ENCODE peak calls at places on chromosomes 1 and 21, in eight cellular contexts. U is AG09309; M is adrenal gland; J is GM23248; X is CD8-positive, alpha-beta memory T cell; Y is hepatocyte; V is left ventricle myocardium inferior; A is Peyer's patch. I is an unnamed sample.

GRCh38 chr1:53957231-53957818 is 11.2 kb downstream of the LRRC42 start:
- DNase-seq in V (no peak), X (no peak), A (no peak), U (no peak), Y (peak), J (peak), M (no peak), I (peak)

GRCh38 chr1:55632906-55633305 is 417.7 kb upstream of the USP24 start:
- DNase-seq in M (no peak), J (no peak), U (no peak), A (no peak), X (no peak), Y (no peak), V (no peak), I (no peak)

GRCh38 chr1:13775446-13775845 is 75.5 kb downstream of the PRDM2 start:
- DNase-seq in U (peak), Y (no peak), V (no peak), J (peak), X (no peak), A (no peak), M (no peak), I (no peak)

GRCh38 chr21:32713726-32714125 is 14.1 kb downstream of the SYNJ1 start:
- DNase-seq in Y (no peak), J (no peak), V (no peak), X (no peak), A (no peak), U (no peak), M (no peak), I (no peak)

GRCh38 chr1:199302554-199302953 is 663.7 kb downstream of the PTPRC start:
- DNase-seq in J (peak), Y (no peak), M (no peak), V (no peak), X (no peak), A (no peak), U (no peak), I (peak)

GRCh38 chr1:12506581-12507280 is 111.3 kb downstream of the DHRS3 start:
- DNase-seq in U (no peak), M (no peak), V (no peak), J (no peak), A (no peak), X (no peak), Y (no peak), I (no peak)

GRCh38 chr1:182446033-182446669 is 3.8 kb upstream of the RGSL1 start:
- DNase-seq in Y (peak), U (peak), X (no peak), J (peak), A (no peak), V (no peak), M (no peak), I (peak)

GRCh38 chr21:28543975-28544374 is 448.7 kb downstream of the LTN1 start:
- DNase-seq in J (no peak), X (no peak), Y (no peak), U (no peak), A (no peak), M (no peak), V (no peak), I (no peak)

GRCh38 chr1:40421694-40422384 is 28.4 kb upstream of the ZFP69B start:
- DNase-seq in J (no peak), V (no peak), M (no peak), U (no peak), A (no peak), X (no peak), Y (peak), I (no peak)

GRCh38 chr1:35881850-35882273 is 1.1 kb upstream of the AGO1 start:
- DNase-seq in A (no peak), X (no peak), Y (no peak), J (peak), U (no peak), M (no peak), V (no peak), I (no peak)

GRCh38 chr1:92872719-92873118 is 40.9 kb downstream of the RPL5 start:
- DNase-seq in Y (no peak), A (no peak), X (no peak), U (no peak), M (no peak), V (no peak), J (no peak), I (no peak)

GRCh38 chr1:88890790-88891317 is 513 bp downstream of the GTF2B start:
- DNase-seq in J (peak), M (no peak), A (peak), V (no peak), U (no peak), Y (peak), X (peak), I (no peak)

GRCh38 chr1:9438431-9439073 is 100.7 kb upstream of the SLC25A33 start:
- DNase-seq in Y (peak), A (no peak), J (peak), X (no peak), M (no peak), V (peak), U (peak), I (peak)

GRCh38 chr1:168691541-168691940 is 37.5 kb downstream of the DPT start:
- DNase-seq in U (no peak), J (no peak), X (no peak), Y (no peak), A (no peak), V (no peak), M (no peak), I (no peak)

GRCh38 chr1:147580200-147580557 is 38.9 kb downstream of the BCL9 start:
- DNase-seq in U (no peak), V (no peak), A (no peak), J (peak), X (peak), Y (no peak), M (no peak), I (no peak)

GRCh38 chr1:184621262-184621661 is 133.4 kb downstream of the EDEM3 start:
- DNase-seq in J (peak), A (no peak), V (no peak), X (no peak), M (no peak), Y (no peak), U (no peak), I (no peak)

GRCh38 chr1:229582011-229582694 is 23.6 kb upstream of the ABCB10 start:
- DNase-seq in Y (no peak), U (no peak), A (no peak), X (no peak), M (no peak), J (peak), V (peak), I (peak)

GRCh38 chr1:86938450-86938849 is 24.0 kb downstream of the HS2ST1 start:
- DNase-seq in V (no peak), Y (no peak), X (no peak), M (no peak), U (no peak), A (no peak), J (peak), I (no peak)

GRCh38 chr1:116853680-116854191 is 56.0 kb upstream of the PTGFRN start:
- DNase-seq in Y (peak), A (no peak), V (no peak), J (peak), X (no peak), M (no peak), U (no peak), I (peak)

GRCh38 chr1:204503122-204503912 is 8.7 kb upstream of the PIK3C2B start:
- DNase-seq in M (peak), V (no peak), U (no peak), Y (peak), X (peak), J (peak), A (no peak), I (no peak)

GRCh38 chr1:48236716-48237470 is 14.4 kb downstream of the SLC5A9 start:
- DNase-seq in V (no peak), M (no peak), X (peak), J (peak), A (no peak), Y (peak), U (peak), I (peak)

GRCh38 chr1:152502496-152503180 is 8.0 kb upstream of the LCE5A start:
- DNase-seq in A (no peak), Y (no peak), X (no peak), J (peak), U (no peak), M (no peak), V (no peak), I (no peak)

GRCh38 chr1:14944471-14944981 is 209.0 kb upstream of the TMEM51 start:
- DNase-seq in V (no peak), M (no peak), J (no peak), Y (no peak), A (no peak), X (no peak), U (no peak), I (peak)

GRCh38 chr1:151362308-151363155 is 10.0 kb downstream of the SELENBP1 start:
- DNase-seq in J (no peak), U (no peak), Y (no peak), M (no peak), A (no peak), V (no peak), X (no peak), I (no peak)

GRCh38 chr1:108049083-108049819 is 84.3 kb upstream of the VAV3 start:
- DNase-seq in M (no peak), J (peak), V (peak), X (peak), Y (peak), A (peak), U (peak), I (no peak)

GRCh38 chr1:202254454-202255252 is 61.1 kb downstream of the LGR6 start:
- DNase-seq in A (no peak), U (no peak), Y (no peak), X (no peak), J (no peak), M (no peak), V (no peak), I (no peak)

GRCh38 chr1:115172270-115172669 is 83.0 kb upstream of the TSPAN2 start:
- DNase-seq in Y (no peak), A (no peak), U (no peak), M (no peak), J (no peak), X (no peak), V (no peak), I (no peak)

GRCh38 chr1:24914226-24915069 is 15.6 kb downstream of the RUNX3 start:
- DNase-seq in V (no peak), M (no peak), Y (peak), J (peak), U (peak), X (no peak), A (no peak), I (peak)

GRCh38 chr1:21669033-21669286 is 197 bp downstream of the RAP1GAP start:
- DNase-seq in A (no peak), Y (no peak), U (no peak), V (no peak), M (no peak), J (no peak), X (no peak), I (peak)

GRCh38 chr1:35808376-35809155 is 750 bp downstream of the AGO4 start:
- DNase-seq in V (peak), U (no peak), Y (peak), A (peak), M (peak), X (peak), J (peak), I (peak)

GRCh38 chr1:154306151-154306550 is 14.7 kb upstream of the AQP10 start:
- DNase-seq in J (peak), A (no peak), V (no peak), Y (no peak), U (no peak), M (no peak), X (no peak), I (peak)

GRCh38 chr1:61680500-61680899 is 44.4 kb downstream of the TM2D1 start:
- DNase-seq in X (no peak), Y (no peak), A (no peak), J (no peak), U (no peak), V (no peak), M (no peak), I (no peak)

GRCh38 chr1:79852004-79852403 is 845.5 kb upstream of the ADGRL4 start:
- DNase-seq in J (no peak), U (no peak), Y (no peak), M (no peak), A (no peak), X (no peak), V (no peak), I (no peak)

GRCh38 chr1:154729031-154729442 is 121.1 kb upstream of the ADAR start:
- DNase-seq in U (no peak), X (no peak), V (no peak), A (no peak), J (peak), M (no peak), Y (no peak), I (peak)

GRCh38 chr1:57431400-57431799 is 7.5 kb upstream of the DAB1 start:
- DNase-seq in Y (no peak), V (no peak), J (no peak), X (no peak), M (no peak), U (no peak), A (no peak), I (no peak)

GRCh38 chr21:43835061-43835460 is 30.0 kb upstream of the AGPAT3 start:
- DNase-seq in Y (no peak), V (no peak), M (no peak), U (no peak), A (no peak), X (no peak), J (no peak), I (no peak)

GRCh38 chr1:6100801-6101783 is 55.4 kb downstream of the KCNAB2 start:
- DNase-seq in X (no peak), A (no peak), V (no peak), J (no peak), Y (no peak), U (no peak), M (no peak), I (no peak)

GRCh38 chr21:44982558-44983244 is 42.9 kb downstream of the SLX9 start:
- DNase-seq in Y (peak), V (peak), A (no peak), M (no peak), X (no peak), J (no peak), U (no peak), I (peak)

GRCh38 chr21:44985441-44986401 is 45.9 kb downstream of the SLX9 start:
- DNase-seq in J (no peak), V (peak), A (no peak), M (no peak), U (no peak), X (no peak), Y (no peak), I (peak)

GRCh38 chr21:44983421-44984206 is 43.8 kb downstream of the SLX9 start:
- DNase-seq in J (no peak), A (no peak), M (no peak), Y (no peak), V (peak), U (no peak), X (no peak), I (peak)

GRCh38 chr21:44984792-44985440 is 45.1 kb downstream of the SLX9 start:
- DNase-seq in M (no peak), A (no peak), U (no peak), J (no peak), X (no peak), Y (no peak), V (peak), I (peak)

GRCh38 chr21:44984428-44984791 is 44.6 kb downstream of the SLX9 start:
- DNase-seq in V (peak), J (no peak), A (no peak), Y (no peak), X (no peak), U (no peak), M (no peak), I (peak)
- H3K4me3 ChIP-seq in V (no peak), J (no peak), A (no peak), Y (no peak), X (no peak), U (no peak), M (no peak), I (no peak)

GRCh38 chr1:156963621-156964020 is 43.2 kb downstream of the LRRC71 start:
- DNase-seq in A (peak), X (peak), V (peak), M (no peak), Y (no peak), J (peak), U (no peak), I (no peak)
- H3K4me3 ChIP-seq in A (no peak), X (peak), V (no peak), M (no peak), Y (no peak), J (no peak), U (no peak), I (no peak)

DNA sequence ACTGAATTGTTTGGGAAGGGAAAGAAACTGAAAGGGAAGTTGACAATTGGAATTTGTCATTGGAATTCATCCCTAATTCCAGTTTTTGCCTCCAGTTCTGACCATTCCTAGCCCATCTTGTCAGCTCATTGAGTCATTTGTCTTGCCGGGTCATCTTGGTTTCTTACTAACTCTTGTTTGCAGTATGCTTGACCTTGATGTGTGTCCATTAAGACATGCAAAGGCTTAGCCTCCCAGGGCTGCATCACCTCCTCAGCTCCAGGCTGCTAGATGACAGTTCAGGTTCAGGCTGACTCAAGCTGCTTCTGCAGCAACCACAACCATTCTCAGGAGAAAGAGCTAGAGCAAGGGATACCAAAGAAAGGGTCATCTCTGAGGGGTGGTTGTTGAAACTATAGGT is 151.3 kb upstream of the PTGFR start:
- DNase-seq in Y (no peak), A (no peak), J (peak), M (no peak), V (no peak), X (no peak), U (no peak), I (no peak)
- H3K4me3 ChIP-seq in Y (no peak), A (no peak), J (peak), M (no peak), V (no peak), X (no peak), U (no peak), I (no peak)

GRCh38 chr1:30823627-30823968 is 66.0 kb upstream of the LAPTM5 start:
- DNase-seq in M (no peak), A (no peak), Y (no peak), V (no peak), X (no peak), J (no peak), U (no peak), I (no peak)

GRCh38 chr1:30823969-30824735 is 66.6 kb upstream of the LAPTM5 start:
- DNase-seq in M (peak), Y (peak), A (peak), X (no peak), U (peak), V (peak), J (peak), I (peak)

GRCh38 chr1:30822966-30823581 is 65.5 kb upstream of the LAPTM5 start:
- DNase-seq in V (no peak), M (no peak), J (peak), X (no peak), Y (no peak), U (no peak), A (no peak), I (peak)

GRCh38 chr1:30822006-30822405 is 64.4 kb upstream of the LAPTM5 start:
- DNase-seq in U (no peak), Y (peak), A (no peak), X (no peak), V (no peak), M (no peak), J (no peak), I (no peak)

DNA sequence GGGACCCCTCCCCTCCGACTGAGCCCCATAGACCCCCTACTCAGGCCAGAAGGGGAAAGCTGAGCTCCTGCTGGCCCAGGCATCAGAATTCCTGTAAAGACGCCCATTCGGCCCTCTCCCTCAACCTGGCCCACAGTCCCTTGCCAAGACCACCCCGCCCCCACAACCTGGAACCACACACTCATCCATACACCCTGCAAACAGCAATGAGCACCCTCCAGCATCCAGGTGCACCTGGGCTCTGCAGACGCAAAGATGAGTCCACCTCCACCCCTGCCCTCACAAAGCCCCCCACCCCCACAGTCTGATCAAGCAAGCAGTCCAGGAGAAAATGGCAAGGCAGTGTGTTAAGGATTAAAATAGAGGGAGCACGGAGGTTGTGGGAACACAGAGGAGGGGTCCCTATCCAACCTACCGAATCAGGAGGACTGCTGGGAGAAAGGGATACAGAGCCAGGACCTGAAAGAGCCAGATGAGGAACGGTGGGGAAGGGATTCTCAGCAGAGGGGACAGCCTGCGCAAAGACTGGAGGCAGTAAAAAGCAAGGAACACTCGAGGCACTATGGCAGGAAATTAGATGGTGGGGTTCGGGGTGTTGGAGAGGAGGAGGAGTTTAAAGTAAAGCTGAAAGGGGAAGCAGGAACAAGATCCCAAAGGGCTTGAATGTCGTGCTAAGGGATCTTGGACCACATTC is 67.3 kb upstream of the LAPTM5 start:
- DNase-seq in A (no peak), Y (no peak), J (no peak), V (no peak), X (no peak), M (no peak), U (no peak), I (no peak)
- H3K4me3 ChIP-seq in A (peak), Y (no peak), J (peak), V (peak), X (no peak), M (peak), U (peak), I (peak)

GRCh38 chr21:34736116-34736870 is 67.5 kb downstream of the CLIC6 start:
- DNase-seq in U (peak), J (peak), Y (no peak), A (no peak), X (no peak), V (no peak), M (no peak), I (no peak)
- H3K4me3 ChIP-seq in U (no peak), J (no peak), Y (no peak), A (no peak), X (no peak), V (no peak), M (no peak), I (no peak)

GRCh38 chr1:211738096-211738708 is 62.8 kb upstream of the NEK2 start:
- DNase-seq in V (no peak), U (no peak), J (no peak), A (no peak), Y (no peak), X (no peak), M (no peak), I (no peak)

GRCh38 chr1:211739671-211740411 is 64.4 kb upstream of the NEK2 start:
- DNase-seq in V (no peak), A (no peak), X (peak), J (no peak), U (no peak), Y (no peak), M (no peak), I (no peak)

GRCh38 chr1:211737115-211738035 is 62.0 kb upstream of the NEK2 start:
- DNase-seq in Y (no peak), M (no peak), V (no peak), A (no peak), J (no peak), U (no peak), X (no peak), I (no peak)

GRCh38 chr1:211741116-211741515 is 65.7 kb upstream of the NEK2 start:
- DNase-seq in X (no peak), J (no peak), U (no peak), V (no peak), A (no peak), M (no peak), Y (no peak), I (no peak)

DNA sequence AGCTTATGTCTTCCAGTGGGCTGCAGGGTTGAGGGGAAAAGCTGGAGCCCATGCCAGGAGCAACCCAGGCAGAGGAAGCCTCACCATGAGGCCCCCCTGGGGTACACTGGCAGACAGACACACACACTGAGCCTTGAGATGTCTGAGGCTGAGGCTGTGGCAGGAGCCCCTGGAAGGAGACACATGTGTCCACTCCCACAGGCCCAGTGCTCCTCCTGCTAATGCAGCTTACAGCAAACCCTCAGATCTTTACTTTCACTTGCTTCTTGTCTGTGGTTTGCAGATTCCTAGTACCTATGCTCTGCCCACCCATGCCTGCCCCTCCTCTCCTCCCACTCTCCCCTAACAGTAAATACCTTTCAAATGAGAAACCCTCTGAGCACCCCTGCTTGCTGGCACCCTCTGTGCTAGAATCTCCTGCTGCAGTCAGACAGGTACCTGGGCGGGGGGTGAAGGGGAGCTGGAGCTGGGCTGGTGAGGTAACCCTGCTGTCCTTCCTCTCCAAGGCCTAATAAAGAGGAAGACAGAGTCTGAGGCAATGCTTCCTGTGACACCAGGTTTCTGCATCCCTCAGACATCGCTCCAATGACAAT is 63.4 kb upstream of the NEK2 start:
- DNase-seq in U (no peak), Y (no peak), X (peak), A (no peak), M (no peak), J (no peak), V (no peak), I (no peak)
- H3K4me3 ChIP-seq in U (no peak), Y (no peak), X (peak), A (no peak), M (no peak), J (no peak), V (no peak), I (no peak)